ENCODE peak calls at places on chromosomes 6 and 20, in nine cellular contexts. One of them, this sample, is unnamed.
A peak's percentile ranks its signal among the peaks of the same experiment; 100 is the strongest.

GRCh38 chr6:89242574-89243330 is 25.6 kb upstream of the GABRR1 start:
- DNase-seq in adrenal gland: no peak
- DNase-seq in AG09309: no peak
- DNase-seq in choroid plexus epithelial cell: peak; percentile 81
- DNase-seq in colonic mucosa: no peak
- DNase-seq in PC-3: peak; percentile 58
- DNase-seq in upper lobe of right lung: no peak
- DNase-seq in endothelial cell: no peak
- DNase-seq in PC-9: no peak
- DNase-seq in this sample: no peak

GRCh38 chr20:22700387-22700786 is 116.0 kb upstream of the FOXA2 start:
- DNase-seq in adrenal gland: no peak
- DNase-seq in AG09309: no peak
- DNase-seq in choroid plexus epithelial cell: peak; percentile 83
- DNase-seq in colonic mucosa: no peak
- DNase-seq in PC-3: peak; percentile 14
- DNase-seq in upper lobe of right lung: no peak
- DNase-seq in endothelial cell: no peak
- DNase-seq in PC-9: no peak
- DNase-seq in this sample: no peak

GRCh38 chr6:111852704-111853103 is 20.5 kb downstream of the FYN start:
- DNase-seq in adrenal gland: no peak
- DNase-seq in AG09309: no peak
- DNase-seq in choroid plexus epithelial cell: peak; percentile 70
- DNase-seq in colonic mucosa: no peak
- DNase-seq in PC-3: peak; percentile 11
- DNase-seq in upper lobe of right lung: no peak
- DNase-seq in endothelial cell: no peak
- DNase-seq in PC-9: no peak
- DNase-seq in this sample: no peak

GRCh38 chr6:85944736-85945135 is 302.1 kb upstream of the SYNCRIP start:
- DNase-seq in adrenal gland: no peak
- DNase-seq in AG09309: no peak
- DNase-seq in choroid plexus epithelial cell: no peak
- DNase-seq in colonic mucosa: no peak
- DNase-seq in PC-3: no peak
- DNase-seq in upper lobe of right lung: no peak
- DNase-seq in endothelial cell: no peak
- DNase-seq in PC-9: no peak
- DNase-seq in this sample: no peak

GRCh38 chr20:59646487-59646886 is 42.1 kb downstream of the PHACTR3 start:
- DNase-seq in adrenal gland: no peak
- DNase-seq in AG09309: no peak
- DNase-seq in choroid plexus epithelial cell: no peak
- DNase-seq in colonic mucosa: peak; percentile 3
- DNase-seq in PC-3: no peak
- DNase-seq in upper lobe of right lung: no peak
- DNase-seq in endothelial cell: no peak
- DNase-seq in PC-9: no peak
- DNase-seq in this sample: no peak

GRCh38 chr6:87949194-87949593 is 98.4 kb upstream of the SPACA1 start:
- DNase-seq in adrenal gland: no peak
- DNase-seq in AG09309: no peak
- DNase-seq in choroid plexus epithelial cell: no peak
- DNase-seq in colonic mucosa: no peak
- DNase-seq in PC-3: no peak
- DNase-seq in upper lobe of right lung: no peak
- DNase-seq in endothelial cell: no peak
- DNase-seq in PC-9: no peak
- DNase-seq in this sample: no peak

GRCh38 chr6:163319609-163320366 is 94.7 kb upstream of the QKI start:
- DNase-seq in adrenal gland: no peak
- DNase-seq in AG09309: no peak
- DNase-seq in choroid plexus epithelial cell: no peak
- DNase-seq in colonic mucosa: no peak
- DNase-seq in PC-3: no peak
- DNase-seq in upper lobe of right lung: no peak
- DNase-seq in endothelial cell: no peak
- DNase-seq in PC-9: no peak
- DNase-seq in this sample: no peak

GRCh38 chr20:47661714-47662113 is 123.6 kb downstream of the SULF2 start:
- DNase-seq in adrenal gland: peak; percentile 20
- DNase-seq in AG09309: no peak
- DNase-seq in choroid plexus epithelial cell: no peak
- DNase-seq in colonic mucosa: no peak
- DNase-seq in PC-3: no peak
- DNase-seq in upper lobe of right lung: no peak
- DNase-seq in endothelial cell: no peak
- DNase-seq in PC-9: no peak
- DNase-seq in this sample: no peak

GRCh38 chr6:105545947-105546710 is 143.2 kb upstream of the PREP start:
- DNase-seq in adrenal gland: no peak
- DNase-seq in AG09309: peak; percentile 92
- DNase-seq in choroid plexus epithelial cell: peak; percentile 41
- DNase-seq in colonic mucosa: no peak
- DNase-seq in PC-3: peak; percentile 48
- DNase-seq in upper lobe of right lung: no peak
- DNase-seq in endothelial cell: no peak
- DNase-seq in PC-9: no peak
- DNase-seq in this sample: no peak

GRCh38 chr20:34639755-34640222 is 37.1 kb downstream of the PIGU start:
- DNase-seq in adrenal gland: no peak
- DNase-seq in AG09309: no peak
- DNase-seq in choroid plexus epithelial cell: peak; percentile 69
- DNase-seq in colonic mucosa: peak; percentile 92
- DNase-seq in PC-3: peak; percentile 1
- DNase-seq in upper lobe of right lung: no peak
- DNase-seq in endothelial cell: no peak
- DNase-seq in PC-9: peak; percentile 27
- DNase-seq in this sample: no peak

GRCh38 chr20:34637245-34638185 is 39.4 kb downstream of the PIGU start:
- DNase-seq in adrenal gland: peak; percentile 57
- DNase-seq in AG09309: peak; percentile 66
- DNase-seq in choroid plexus epithelial cell: peak; percentile 91
- DNase-seq in colonic mucosa: no peak
- DNase-seq in PC-3: peak; percentile 39
- DNase-seq in upper lobe of right lung: no peak
- DNase-seq in endothelial cell: no peak
- DNase-seq in PC-9: no peak
- DNase-seq in this sample: no peak

GRCh38 chr20:34638532-34638931 is 38.4 kb downstream of the PIGU start:
- DNase-seq in adrenal gland: no peak
- DNase-seq in AG09309: no peak
- DNase-seq in choroid plexus epithelial cell: no peak
- DNase-seq in colonic mucosa: no peak
- DNase-seq in PC-3: peak; percentile 0
- DNase-seq in upper lobe of right lung: no peak
- DNase-seq in endothelial cell: no peak
- DNase-seq in PC-9: no peak
- DNase-seq in this sample: no peak

GRCh38 chr20:34634392-34634791 is 42.5 kb downstream of the PIGU start:
- DNase-seq in adrenal gland: no peak
- DNase-seq in AG09309: no peak
- DNase-seq in choroid plexus epithelial cell: no peak
- DNase-seq in colonic mucosa: no peak
- DNase-seq in PC-3: no peak
- DNase-seq in upper lobe of right lung: no peak
- DNase-seq in endothelial cell: no peak
- DNase-seq in PC-9: no peak
- DNase-seq in this sample: no peak

GRCh38 chr20:34636648-34637047 is 40.2 kb downstream of the PIGU start:
- DNase-seq in adrenal gland: no peak
- DNase-seq in AG09309: no peak
- DNase-seq in choroid plexus epithelial cell: no peak
- DNase-seq in colonic mucosa: no peak
- DNase-seq in PC-3: no peak
- DNase-seq in upper lobe of right lung: no peak
- DNase-seq in endothelial cell: no peak
- DNase-seq in PC-9: no peak
- DNase-seq in this sample: no peak
- TF ChIP-seq CTCF in adrenal gland: no peak
- TF ChIP-seq CTCF in AG09309: no peak
- TF ChIP-seq CTCF in choroid plexus epithelial cell: no peak
- TF ChIP-seq CTCF in colonic mucosa: no peak
- TF ChIP-seq CTCF in PC-3: no peak
- TF ChIP-seq CTCF in upper lobe of right lung: no peak
- TF ChIP-seq CTCF in endothelial cell: no peak
- TF ChIP-seq CTCF in PC-9: no peak
- TF ChIP-seq CTCF in this sample: no peak

DNA sequence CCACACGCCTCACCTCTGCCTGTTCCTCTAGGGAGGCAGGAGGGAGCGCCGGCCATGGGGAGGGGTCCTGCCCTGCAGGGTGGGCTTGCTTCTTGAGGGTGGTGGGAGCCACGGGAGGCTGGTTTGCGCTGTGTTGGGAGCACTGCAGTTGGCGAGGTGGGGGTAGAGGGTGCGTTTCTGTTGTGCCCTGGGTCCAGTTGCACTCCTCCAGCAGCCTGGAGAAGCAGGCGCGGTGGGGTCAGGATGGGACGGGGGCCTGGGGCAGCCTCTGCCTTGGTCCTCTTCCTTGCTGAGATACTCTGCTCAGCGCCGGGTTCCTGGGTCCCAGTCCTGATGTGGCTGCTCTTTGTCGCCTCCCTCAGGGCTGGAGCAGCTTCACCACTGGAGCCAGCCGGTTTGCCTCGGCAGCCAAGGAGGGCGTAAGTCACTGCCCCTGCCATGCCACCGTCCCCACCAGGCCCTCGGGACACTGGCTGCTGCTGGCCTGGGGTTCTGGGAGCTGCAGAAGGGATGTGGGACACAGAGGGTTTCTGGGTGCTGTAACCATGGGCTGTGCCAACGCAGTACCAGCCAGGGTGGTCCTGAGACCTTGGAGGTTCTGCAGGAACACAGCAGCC is 8.4 kb downstream of the ARFGAP1 start:
- DNase-seq in adrenal gland: no peak
- DNase-seq in AG09309: no peak
- DNase-seq in choroid plexus epithelial cell: no peak
- DNase-seq in colonic mucosa: no peak
- DNase-seq in PC-3: peak; percentile 15
- DNase-seq in upper lobe of right lung: no peak
- DNase-seq in endothelial cell: no peak
- DNase-seq in PC-9: no peak
- DNase-seq in this sample: no peak
- TF ChIP-seq CTCF in adrenal gland: no peak
- TF ChIP-seq CTCF in AG09309: peak; percentile 29
- TF ChIP-seq CTCF in choroid plexus epithelial cell: peak; percentile 57
- TF ChIP-seq CTCF in colonic mucosa: no peak
- TF ChIP-seq CTCF in PC-3: peak; percentile 57
- TF ChIP-seq CTCF in upper lobe of right lung: no peak
- TF ChIP-seq CTCF in endothelial cell: no peak
- TF ChIP-seq CTCF in PC-9: peak; percentile 52
- TF ChIP-seq CTCF in this sample: no peak

GRCh38 chr6:152004036-152004566 is 196.6 kb downstream of the ESR1 start:
- DNase-seq in adrenal gland: no peak
- DNase-seq in AG09309: no peak
- DNase-seq in choroid plexus epithelial cell: peak; percentile 33
- DNase-seq in colonic mucosa: no peak
- DNase-seq in PC-3: no peak
- DNase-seq in upper lobe of right lung: no peak
- DNase-seq in endothelial cell: no peak
- DNase-seq in PC-9: no peak
- DNase-seq in this sample: no peak
- TF ChIP-seq CTCF in adrenal gland: no peak
- TF ChIP-seq CTCF in AG09309: no peak
- TF ChIP-seq CTCF in choroid plexus epithelial cell: no peak
- TF ChIP-seq CTCF in colonic mucosa: no peak
- TF ChIP-seq CTCF in PC-3: no peak
- TF ChIP-seq CTCF in upper lobe of right lung: no peak
- TF ChIP-seq CTCF in endothelial cell: no peak
- TF ChIP-seq CTCF in PC-9: no peak
- TF ChIP-seq CTCF in this sample: no peak

DNA sequence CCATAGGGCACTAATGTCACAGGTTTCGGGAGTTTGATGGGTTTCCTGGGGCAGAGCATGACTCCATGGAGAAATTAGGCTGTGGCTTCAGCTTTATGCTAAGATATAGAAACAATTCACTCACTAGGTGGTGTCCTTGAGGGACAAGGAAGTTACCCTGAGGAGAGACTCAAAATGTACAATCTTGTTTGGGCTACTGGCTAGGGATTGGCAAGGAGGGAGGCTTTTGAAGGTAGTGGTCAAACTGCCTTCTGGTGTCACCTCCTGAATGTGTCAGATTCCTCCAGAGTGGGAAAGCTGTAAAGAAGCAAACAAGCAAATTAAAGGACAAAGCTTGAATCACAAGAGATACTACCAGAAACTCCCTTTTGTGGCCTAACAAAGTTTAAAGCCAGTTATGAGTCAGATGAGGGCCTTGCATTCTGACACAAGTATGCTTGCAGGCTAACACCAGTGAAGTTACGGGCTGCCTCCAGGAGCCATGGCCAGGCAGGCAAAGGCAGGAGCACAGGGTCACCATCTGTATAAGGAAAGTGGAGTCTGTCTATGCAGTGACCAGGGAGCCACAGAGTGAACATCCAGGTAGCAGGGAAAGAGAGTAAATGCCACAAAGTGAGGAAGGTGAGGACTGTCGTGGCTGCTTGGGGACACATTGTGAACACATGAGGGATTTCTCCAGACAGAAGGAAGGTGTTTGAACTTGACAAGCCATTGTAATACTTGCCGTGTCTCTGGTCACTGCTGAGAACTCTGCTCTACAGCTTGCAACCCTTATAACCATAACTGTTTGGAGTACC is 107.7 kb upstream of the DTNBP1 start:
- DNase-seq in adrenal gland: peak; percentile 49
- DNase-seq in AG09309: peak; percentile 11
- DNase-seq in choroid plexus epithelial cell: peak; percentile 58
- DNase-seq in colonic mucosa: no peak
- DNase-seq in PC-3: peak; percentile 37
- DNase-seq in upper lobe of right lung: no peak
- DNase-seq in endothelial cell: no peak
- DNase-seq in PC-9: no peak
- DNase-seq in this sample: no peak
- TF ChIP-seq CTCF in adrenal gland: no peak
- TF ChIP-seq CTCF in AG09309: no peak
- TF ChIP-seq CTCF in choroid plexus epithelial cell: no peak
- TF ChIP-seq CTCF in colonic mucosa: no peak
- TF ChIP-seq CTCF in PC-3: peak; percentile 34
- TF ChIP-seq CTCF in upper lobe of right lung: peak; percentile 9
- TF ChIP-seq CTCF in endothelial cell: no peak
- TF ChIP-seq CTCF in PC-9: no peak
- TF ChIP-seq CTCF in this sample: no peak

DNA sequence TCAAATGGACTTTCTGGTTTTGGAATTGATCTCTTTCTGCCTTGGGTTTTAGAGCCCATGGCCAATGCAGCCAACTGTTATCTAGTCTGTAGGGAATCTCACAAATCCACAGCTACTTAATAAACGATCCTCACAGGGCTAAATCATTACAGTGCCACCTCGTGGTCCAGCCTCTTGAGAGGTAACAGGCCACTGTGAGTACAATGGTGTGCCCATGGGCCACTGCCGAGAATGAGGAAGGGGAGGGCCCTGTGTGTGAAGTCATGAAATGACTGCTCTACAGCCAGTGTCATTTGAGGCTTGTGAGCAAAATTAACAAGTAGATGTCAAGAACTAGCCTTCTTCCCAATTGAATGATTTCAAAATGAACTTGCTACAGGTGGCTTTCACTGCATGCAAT is 54.3 kb upstream of the GMPR start:
- DNase-seq in adrenal gland: peak; percentile 65
- DNase-seq in AG09309: no peak
- DNase-seq in choroid plexus epithelial cell: peak; percentile 39
- DNase-seq in colonic mucosa: peak; percentile 42
- DNase-seq in PC-3: peak; percentile 71
- DNase-seq in upper lobe of right lung: no peak
- DNase-seq in endothelial cell: no peak
- DNase-seq in PC-9: peak; percentile 12
- DNase-seq in this sample: no peak
- TF ChIP-seq CTCF in adrenal gland: peak; percentile 35
- TF ChIP-seq CTCF in AG09309: peak; percentile 34
- TF ChIP-seq CTCF in choroid plexus epithelial cell: peak; percentile 49
- TF ChIP-seq CTCF in colonic mucosa: no peak
- TF ChIP-seq CTCF in PC-3: peak; percentile 71
- TF ChIP-seq CTCF in upper lobe of right lung: peak; percentile 28
- TF ChIP-seq CTCF in endothelial cell: no peak
- TF ChIP-seq CTCF in PC-9: peak; percentile 42
- TF ChIP-seq CTCF in this sample: no peak